ENCODE peak calls at places on chromosome 12, in nine cellular contexts. S is activated naive CD8-positive, alpha-beta T cell treated with anti-CD3 and anti-CD28 coated beads, Interleukin-2, amount 50 U/mL, for 24 hours; N is RPMI7951; J is effector CD4-positive, alpha-beta T cell; X is stimulated activated CD4-positive, alpha-beta T cell treated with anti-CD3 and anti-CD28 coated beads, Interleukin-1b, Interleukin-23, amount 100 ng/mL, for 1 hour; Y is NCI-H510A; O is kidney epithelial cell; B is H4; T is fibroblast of mammary gland. M is an unnamed sample.

GRCh38 chr12:87676726-87677125 is 352.5 kb downstream of the C12orf50 start:
- DNase-seq in T (peak), X (no peak), Y (no peak), J (no peak), O (no peak), B (no peak), N (no peak), S (no peak), M (no peak)

GRCh38 chr12:96994900-96995299 is 87.8 kb downstream of the NEDD1 start:
- DNase-seq in J (no peak), N (no peak), S (no peak), T (no peak), X (no peak), B (no peak), O (no peak), Y (no peak), M (no peak)

GRCh38 chr12:84276215-84276614 is 636.4 kb downstream of the SLC6A15 start:
- DNase-seq in S (no peak), T (no peak), J (no peak), Y (no peak), O (no peak), N (no peak), B (peak), X (no peak), M (peak)

GRCh38 chr12:1594045-1594294 is 411 bp downstream of the FBXL14 start:
- DNase-seq in J (no peak), T (no peak), S (peak), B (peak), X (no peak), N (peak), Y (peak), O (no peak), M (no peak)

GRCh38 chr12:3533703-3534386 is 42.8 kb downstream of the PRMT8 start:
- DNase-seq in N (peak), X (no peak), J (no peak), S (no peak), T (no peak), Y (peak), B (no peak), O (no peak), M (peak)

GRCh38 chr12:52433501-52434095 is 573 bp downstream of the KRT75 start:
- DNase-seq in N (no peak), B (no peak), O (no peak), Y (no peak), J (no peak), S (no peak), T (no peak), X (no peak), M (no peak)

GRCh38 chr12:59113831-59114273 is 193.5 kb upstream of the LRIG3 start:
- DNase-seq in N (peak), J (no peak), Y (peak), O (peak), X (no peak), T (peak), S (peak), B (peak), M (peak)

GRCh38 chr12:129186952-129187351 is 333.7 kb downstream of the GLT1D1 start:
- DNase-seq in B (no peak), J (no peak), T (no peak), O (no peak), X (no peak), Y (no peak), S (no peak), N (no peak), M (no peak)

GRCh38 chr12:116370004-116370404 is 92.5 kb upstream of the MED13L start:
- DNase-seq in O (no peak), X (no peak), T (peak), Y (no peak), S (no peak), B (no peak), N (peak), J (no peak), M (peak)

GRCh38 chr12:87259405-87259804 is 769.8 kb downstream of the C12orf50 start:
- DNase-seq in J (no peak), B (no peak), O (no peak), S (no peak), N (no peak), X (no peak), T (no peak), Y (no peak), M (no peak)

GRCh38 chr12:26954027-26954426 is 15.8 kb downstream of the FGFR1OP2 start:
- DNase-seq in J (no peak), B (no peak), N (no peak), O (no peak), Y (no peak), T (no peak), S (no peak), X (no peak), M (no peak)

GRCh38 chr12:129615001-129615400 is 288.8 kb downstream of the TMEM132D start:
- DNase-seq in S (no peak), T (no peak), J (no peak), Y (no peak), X (no peak), B (no peak), O (no peak), N (peak), M (no peak)

GRCh38 chr12:98669751-98670150 is 24.7 kb downstream of the APAF1 start:
- DNase-seq in T (no peak), S (no peak), Y (no peak), N (no peak), B (no peak), J (no peak), X (no peak), O (no peak), M (no peak)

GRCh38 chr12:77231548-77231947 is 166.2 kb upstream of the E2F7 start:
- DNase-seq in B (peak), J (no peak), O (no peak), Y (no peak), S (no peak), N (peak), T (peak), X (no peak), M (no peak)

GRCh38 chr12:55712700-55713415 is 3.0 kb upstream of the BLOC1S1 start:
- DNase-seq in X (no peak), B (no peak), O (no peak), Y (no peak), N (no peak), S (no peak), J (no peak), T (no peak), M (no peak)

GRCh38 chr12:46267618-46268348 is 1.1 kb downstream of the SLC38A1 start:
- DNase-seq in O (no peak), Y (peak), J (no peak), T (peak), B (no peak), S (peak), X (no peak), N (peak), M (peak)

GRCh38 chr12:67472551-67472950 is 176.0 kb upstream of the DYRK2 start:
- DNase-seq in O (no peak), B (no peak), S (no peak), N (no peak), X (no peak), Y (peak), J (no peak), T (no peak), M (peak)

GRCh38 chr12:54415223-54415929 is 3.7 kb downstream of the ITGA5 start:
- DNase-seq in T (peak), Y (no peak), J (no peak), O (no peak), X (no peak), N (no peak), S (no peak), B (no peak), M (peak)

GRCh38 chr12:55636116-55636655 is 506 bp upstream of the OR10P1 start:
- DNase-seq in Y (no peak), J (no peak), N (no peak), S (no peak), O (no peak), B (no peak), X (no peak), T (no peak), M (no peak)

GRCh38 chr12:92396647-92397258 is 251.1 kb upstream of the BTG1 start:
- DNase-seq in X (no peak), T (peak), O (peak), J (no peak), S (no peak), B (peak), Y (no peak), N (peak), M (peak)

GRCh38 chr12:75717902-75718301 is 206.5 kb upstream of the KRR1 start:
- DNase-seq in Y (no peak), O (no peak), B (no peak), N (no peak), X (no peak), T (no peak), S (no peak), J (no peak), M (no peak)

GRCh38 chr12:52321433-52321832 is 235 bp upstream of the KRT83 start:
- DNase-seq in X (no peak), T (no peak), O (no peak), S (no peak), Y (no peak), N (no peak), J (no peak), B (no peak), M (no peak)

GRCh38 chr12:60172696-60173095 is 576.9 kb downstream of the SLC16A7 start:
- DNase-seq in X (no peak), J (no peak), O (no peak), T (no peak), N (no peak), B (no peak), Y (no peak), S (no peak), M (no peak)

GRCh38 chr12:43132291-43132690 is 419.7 kb downstream of the ADAMTS20 start:
- DNase-seq in Y (no peak), S (no peak), N (no peak), J (no peak), B (no peak), O (no peak), T (peak), X (no peak), M (no peak)

GRCh38 chr12:37666069-37666781 is 650.3 kb upstream of the ALG10B start:
- DNase-seq in N (no peak), X (no peak), S (no peak), T (no peak), O (no peak), J (no peak), B (no peak), Y (no peak), M (no peak)

GRCh38 chr12:65300067-65300466 is 21.6 kb downstream of the MSRB3 start:
- DNase-seq in Y (no peak), N (peak), O (no peak), J (no peak), T (no peak), S (no peak), B (no peak), X (no peak), M (no peak)